ENCODE peak calls at places on chromosome 2, in eight cellular contexts. K is NT2/D1; J is pulmonary artery endothelial cell; R is stimulated activated CD4-positive, alpha-beta T cell treated with anti-CD3 and anti-CD28 coated beads, Interleukin-12 subunit alpha, Interleukin-12 subunit beta, amount 100 ng/mL, for 4 hours; Z is NCI-H2081; C is IMR-90; H is NCI-H524; F is MCF 10A. B is an unnamed sample.

GRCh38 chr2:101310591-101311389 is 2.3 kb upstream of the RNF149 start:
- DNase-seq in C (peak), H (no peak), J (no peak), Z (no peak), K (no peak), F (no peak), R (no peak), B (no peak)

GRCh38 chr2:83686863-83687262 is 772.2 kb downstream of the SUCLG1 start:
- DNase-seq in K (no peak), H (no peak), C (no peak), J (no peak), F (peak), R (no peak), Z (no peak), B (no peak)

GRCh38 chr2:143551946-143552655 is 422.9 kb downstream of the ARHGAP15 start:
- DNase-seq in R (no peak), J (no peak), H (no peak), C (no peak), Z (no peak), F (no peak), K (no peak), B (no peak)

GRCh38 chr2:21032338-21033236 is 11.3 kb downstream of the APOB start:
- DNase-seq in Z (no peak), J (no peak), H (no peak), F (no peak), K (no peak), C (no peak), R (no peak), B (no peak)

GRCh38 chr2:69196327-69197117 is 183.5 kb downstream of the ANTXR1 start:
- DNase-seq in H (no peak), Z (no peak), J (no peak), K (no peak), C (peak), R (no peak), F (peak), B (peak)

GRCh38 chr2:10032746-10033105 is 10.6 kb upstream of the KLF11 start:
- DNase-seq in Z (no peak), J (no peak), H (no peak), F (no peak), R (no peak), C (no peak), K (no peak), B (no peak)

GRCh38 chr2:240629968-240630770 is 4.9 kb downstream of the GPR35 start:
- DNase-seq in F (no peak), Z (no peak), H (peak), K (no peak), J (no peak), C (no peak), R (no peak), B (no peak)

GRCh38 chr2:222398446-222398885 is 25.9 kb upstream of the SGPP2 start:
- DNase-seq in J (no peak), K (no peak), R (no peak), C (no peak), Z (peak), H (peak), F (peak), B (peak)

GRCh38 chr2:127622561-127623387 is 23.2 kb upstream of the GPR17 start:
- DNase-seq in R (no peak), J (no peak), Z (no peak), C (no peak), F (no peak), H (no peak), K (no peak), B (no peak)

GRCh38 chr2:144459937-144460336 is 60.0 kb downstream of the ZEB2 start:
- DNase-seq in C (peak), K (no peak), Z (no peak), J (peak), H (no peak), F (peak), R (no peak), B (no peak)